ENCODE peak calls at places on chromosome 1, in nine cellular contexts. One of them, this sample, is unnamed.
A peak's percentile ranks its signal among the peaks of the same experiment; 100 is the strongest.

GRCh38 chr1:184567648-184568047 is 180.8 kb downstream of the C1orf21 start:
- DNase-seq in kidney tubule cell: peak; percentile 72
- DNase-seq in progenitor cell of endocrine pancreas: no peak
- DNase-seq in adrenal gland: no peak
- DNase-seq in erythroblast: no peak
- DNase-seq in caudate nucleus: no peak
- DNase-seq in SHP77 treated with DMSO at 0.1 percent for 48 hours: no peak
- DNase-seq in CD4-positive, alpha-beta memory T cell: no peak
- DNase-seq in sigmoid colon: no peak
- DNase-seq in this sample: no peak

GRCh38 chr1:167322483-167322882 is 101.8 kb downstream of the POU2F1 start:
- DNase-seq in erythroblast: no peak
- DNase-seq in sigmoid colon: no peak
- DNase-seq in progenitor cell of endocrine pancreas: no peak
- DNase-seq in caudate nucleus: no peak
- DNase-seq in SHP77 treated with DMSO at 0.1 percent for 48 hours: no peak
- DNase-seq in CD4-positive, alpha-beta memory T cell: no peak
- DNase-seq in adrenal gland: no peak
- DNase-seq in kidney tubule cell: no peak
- DNase-seq in this sample: no peak

GRCh38 chr1:54153548-54154439 is 994 bp upstream of the CDCP2 start:
- DNase-seq in CD4-positive, alpha-beta memory T cell: no peak
- DNase-seq in SHP77 treated with DMSO at 0.1 percent for 48 hours: no peak
- DNase-seq in sigmoid colon: peak; percentile 80
- DNase-seq in erythroblast: no peak
- DNase-seq in progenitor cell of endocrine pancreas: no peak
- DNase-seq in caudate nucleus: no peak
- DNase-seq in kidney tubule cell: peak; percentile 30
- DNase-seq in adrenal gland: peak; percentile 79
- DNase-seq in this sample: peak; percentile 71

GRCh38 chr1:31936278-31936965 is 1.7 kb downstream of the PTP4A2 start:
- DNase-seq in sigmoid colon: no peak
- DNase-seq in progenitor cell of endocrine pancreas: no peak
- DNase-seq in kidney tubule cell: peak; percentile 43
- DNase-seq in CD4-positive, alpha-beta memory T cell: no peak
- DNase-seq in caudate nucleus: no peak
- DNase-seq in erythroblast: peak; percentile 61
- DNase-seq in adrenal gland: no peak
- DNase-seq in SHP77 treated with DMSO at 0.1 percent for 48 hours: no peak
- DNase-seq in this sample: no peak

GRCh38 chr1:59333626-59334277 is 36.9 kb downstream of the FGGY start:
- DNase-seq in SHP77 treated with DMSO at 0.1 percent for 48 hours: no peak
- DNase-seq in sigmoid colon: no peak
- DNase-seq in caudate nucleus: no peak
- DNase-seq in erythroblast: no peak
- DNase-seq in CD4-positive, alpha-beta memory T cell: no peak
- DNase-seq in kidney tubule cell: peak; percentile 30
- DNase-seq in adrenal gland: no peak
- DNase-seq in progenitor cell of endocrine pancreas: no peak
- DNase-seq in this sample: no peak

GRCh38 chr1:112501810-112502641 is 6.7 kb upstream of the WNT2B start:
- DNase-seq in SHP77 treated with DMSO at 0.1 percent for 48 hours: no peak
- DNase-seq in progenitor cell of endocrine pancreas: peak; percentile 42
- DNase-seq in adrenal gland: peak; percentile 77
- DNase-seq in sigmoid colon: peak; percentile 82
- DNase-seq in kidney tubule cell: peak; percentile 78
- DNase-seq in caudate nucleus: peak; percentile 58
- DNase-seq in erythroblast: peak; percentile 44
- DNase-seq in CD4-positive, alpha-beta memory T cell: peak; percentile 34
- DNase-seq in this sample: peak; percentile 67

GRCh38 chr1:30798389-30798951 is 40.9 kb upstream of the LAPTM5 start:
- DNase-seq in caudate nucleus: no peak
- DNase-seq in sigmoid colon: no peak
- DNase-seq in erythroblast: peak; percentile 18
- DNase-seq in SHP77 treated with DMSO at 0.1 percent for 48 hours: no peak
- DNase-seq in adrenal gland: peak; percentile 87
- DNase-seq in CD4-positive, alpha-beta memory T cell: no peak
- DNase-seq in kidney tubule cell: no peak
- DNase-seq in progenitor cell of endocrine pancreas: no peak
- DNase-seq in this sample: no peak

GRCh38 chr1:9099555-9099954 is 29.3 kb downstream of the GPR157 start:
- DNase-seq in kidney tubule cell: no peak
- DNase-seq in SHP77 treated with DMSO at 0.1 percent for 48 hours: no peak
- DNase-seq in adrenal gland: no peak
- DNase-seq in sigmoid colon: no peak
- DNase-seq in CD4-positive, alpha-beta memory T cell: no peak
- DNase-seq in caudate nucleus: no peak
- DNase-seq in progenitor cell of endocrine pancreas: no peak
- DNase-seq in erythroblast: no peak
- DNase-seq in this sample: no peak

GRCh38 chr1:52658795-52659194 is 25.8 kb downstream of the SHISAL2A start:
- DNase-seq in erythroblast: no peak
- DNase-seq in sigmoid colon: no peak
- DNase-seq in progenitor cell of endocrine pancreas: no peak
- DNase-seq in kidney tubule cell: peak; percentile 45
- DNase-seq in SHP77 treated with DMSO at 0.1 percent for 48 hours: no peak
- DNase-seq in caudate nucleus: no peak
- DNase-seq in adrenal gland: no peak
- DNase-seq in CD4-positive, alpha-beta memory T cell: no peak
- DNase-seq in this sample: no peak

GRCh38 chr1:75135829-75136142 is 1.6 kb downstream of the LHX8 start:
- DNase-seq in CD4-positive, alpha-beta memory T cell: no peak
- DNase-seq in progenitor cell of endocrine pancreas: no peak
- DNase-seq in SHP77 treated with DMSO at 0.1 percent for 48 hours: no peak
- DNase-seq in caudate nucleus: no peak
- DNase-seq in kidney tubule cell: no peak
- DNase-seq in sigmoid colon: no peak
- DNase-seq in adrenal gland: no peak
- DNase-seq in erythroblast: no peak
- DNase-seq in this sample: no peak

This sample was measured in uterus.